ENCODE peak calls at places on chromosomes 3 and 15, in four cellular contexts. R is body of pancreas, U is heart left ventricle, Q is astrocyte. O is an unnamed sample.

GRCh38 chr3:27570421-27571106 is 86.4 kb upstream of the SLC4A7 start:
- DNase-seq in U (no peak), Q (no peak), R (no peak), O (no peak)

GRCh38 chr3:188179006-188179966 is 25.3 kb downstream of the LPP start:
- DNase-seq in U (peak; percentile 61), R (no peak), Q (peak; percentile 90), O (no peak)

GRCh38 chr3:108473711-108474110 is 36.7 kb downstream of the MYH15 start:
- DNase-seq in Q (no peak), U (no peak), R (no peak), O (no peak)

GRCh38 chr3:52244061-52244628 is 1.4 kb upstream of the PPM1M start:
- DNase-seq in U (no peak), Q (no peak), R (no peak), O (no peak)

GRCh38 chr3:109195812-109196211 is 59.3 kb downstream of the C3orf85 start:
- DNase-seq in U (no peak), Q (peak; percentile 64), R (no peak), O (peak; percentile 56)

GRCh38 chr3:13705051-13705450 is 156.1 kb downstream of the FBLN2 start:
- DNase-seq in U (no peak), R (peak; percentile 1), Q (no peak), O (no peak)

GRCh38 chr3:35505181-35505580 is 134.1 kb upstream of the ARPP21 start:
- DNase-seq in R (no peak), U (peak; percentile 18), Q (no peak), O (no peak)

GRCh38 chr3:11641316-11641682 is 2.4 kb downstream of the VGLL4 start:
- DNase-seq in U (no peak), Q (no peak), R (no peak), O (no peak)

GRCh38 chr3:143070977-143071551 is 48.5 kb upstream of the CHST2 start:
- DNase-seq in R (no peak), Q (peak; percentile 72), U (no peak), O (peak; percentile 88)

GRCh38 chr3:15505412-15506165 is 15.9 kb downstream of the COLQ start:
- DNase-seq in U (no peak), R (no peak), Q (no peak), O (no peak)

GRCh38 chr3:6438031-6438430 is 422.9 kb upstream of the GRM7 start:
- DNase-seq in Q (peak; percentile 4), U (no peak), R (no peak), O (no peak)

GRCh38 chr3:14124223-14124614 is 451 bp downstream of the CHCHD4 start:
- DNase-seq in Q (no peak), U (peak; percentile 85), R (peak; percentile 67), O (no peak)

GRCh38 chr15:81507831-81508230 is 133.8 kb upstream of the TMC3 start:
- DNase-seq in Q (no peak), U (no peak), R (no peak), O (no peak)

GRCh38 chr15:53446376-53446775 is 313.1 kb downstream of the WDR72 start:
- DNase-seq in U (no peak), Q (no peak), R (peak; percentile 54), O (no peak)

GRCh38 chr3:177550667-177551066 is 353.4 kb upstream of the TBL1XR1 start:
- DNase-seq in Q (no peak), U (no peak), R (no peak), O (no peak)

GRCh38 chr3:38165722-38166387 is 518 bp downstream of the OXSR1 start:
- DNase-seq in Q (peak; percentile 27), R (peak; percentile 62), U (no peak), O (peak; percentile 43)

GRCh38 chr3:138912237-138912636 is 34.7 kb downstream of the FOXL2 start:
- DNase-seq in R (no peak), U (no peak), Q (no peak), O (no peak)

GRCh38 chr3:46449755-46450552 is 14.8 kb downstream of the LTF start:
- DNase-seq in R (no peak), U (no peak), Q (no peak), O (no peak)

GRCh38 chr3:70959506-70959905 is 624.0 kb downstream of the FOXP1 start:
- DNase-seq in U (no peak), R (no peak), Q (no peak), O (no peak)

GRCh38 chr3:174206607-174207192 is 652.4 kb upstream of the NAALADL2 start:
- DNase-seq in U (no peak), R (no peak), Q (no peak), O (no peak)

GRCh38 chr15:76057332-76058000 is 2.3 kb upstream of the TMEM266 start:
- DNase-seq in Q (no peak), U (no peak), R (peak; percentile 44), O (peak; percentile 16)

GRCh38 chr3:110667216-110667615 is 404.4 kb upstream of the NECTIN3 start:
- DNase-seq in U (no peak), R (no peak), Q (no peak), O (no peak)

GRCh38 chr3:117589454-117589853 is 879.9 kb downstream of the TUSC7 start:
- DNase-seq in U (no peak), Q (peak; percentile 53), R (no peak), O (no peak)

GRCh38 chr3:168096210-168096795 is 579 bp upstream of the GOLIM4 start:
- DNase-seq in R (peak; percentile 71), U (peak; percentile 73), Q (peak; percentile 94), O (peak; percentile 90)

GRCh38 chr15:98941595-98942255 is 65.9 kb downstream of the PGPEP1L start:
- DNase-seq in U (no peak), Q (no peak), R (no peak), O (no peak)

GRCh38 chr3:59709702-59710555 is 660.1 kb upstream of the CFAP20DC start:
- DNase-seq in U (peak; percentile 56), Q (no peak), R (peak; percentile 13), O (no peak)

GRCh38 chr15:42593143-42593542 is 17.7 kb downstream of the STARD9 start:
- DNase-seq in R (no peak), U (peak; percentile 51), Q (no peak), O (no peak)

GRCh38 chr15:70492240-70493177 is 270.8 kb downstream of the UACA start:
- DNase-seq in Q (peak; percentile 90), U (peak; percentile 70), R (no peak), O (peak; percentile 91)

DNA sequence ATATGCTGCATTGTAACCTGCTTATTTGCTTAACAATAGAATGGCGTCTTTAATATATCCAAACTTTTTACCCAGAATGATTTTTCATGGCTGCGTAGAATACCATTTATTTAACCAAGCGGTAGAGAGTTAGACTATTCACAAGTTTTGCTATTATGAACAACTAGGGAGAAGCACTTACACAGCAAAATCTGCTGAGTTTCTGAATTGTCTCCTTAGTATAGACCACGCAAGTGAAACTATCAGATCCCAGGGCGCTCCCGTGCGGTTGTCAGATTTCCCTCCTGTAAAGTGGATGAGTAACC is 12.6 kb upstream of the ADPGK start:
- DNase-seq in Q (peak; percentile 12), R (no peak), U (no peak), O (no peak)
- H3K4me3 ChIP-seq in Q (peak overlapping the region; percentile 65), R (no peak overlapping the region), U (peak overlapping the region; percentile 63), O (peak overlapping the region; percentile 60)

DNA sequence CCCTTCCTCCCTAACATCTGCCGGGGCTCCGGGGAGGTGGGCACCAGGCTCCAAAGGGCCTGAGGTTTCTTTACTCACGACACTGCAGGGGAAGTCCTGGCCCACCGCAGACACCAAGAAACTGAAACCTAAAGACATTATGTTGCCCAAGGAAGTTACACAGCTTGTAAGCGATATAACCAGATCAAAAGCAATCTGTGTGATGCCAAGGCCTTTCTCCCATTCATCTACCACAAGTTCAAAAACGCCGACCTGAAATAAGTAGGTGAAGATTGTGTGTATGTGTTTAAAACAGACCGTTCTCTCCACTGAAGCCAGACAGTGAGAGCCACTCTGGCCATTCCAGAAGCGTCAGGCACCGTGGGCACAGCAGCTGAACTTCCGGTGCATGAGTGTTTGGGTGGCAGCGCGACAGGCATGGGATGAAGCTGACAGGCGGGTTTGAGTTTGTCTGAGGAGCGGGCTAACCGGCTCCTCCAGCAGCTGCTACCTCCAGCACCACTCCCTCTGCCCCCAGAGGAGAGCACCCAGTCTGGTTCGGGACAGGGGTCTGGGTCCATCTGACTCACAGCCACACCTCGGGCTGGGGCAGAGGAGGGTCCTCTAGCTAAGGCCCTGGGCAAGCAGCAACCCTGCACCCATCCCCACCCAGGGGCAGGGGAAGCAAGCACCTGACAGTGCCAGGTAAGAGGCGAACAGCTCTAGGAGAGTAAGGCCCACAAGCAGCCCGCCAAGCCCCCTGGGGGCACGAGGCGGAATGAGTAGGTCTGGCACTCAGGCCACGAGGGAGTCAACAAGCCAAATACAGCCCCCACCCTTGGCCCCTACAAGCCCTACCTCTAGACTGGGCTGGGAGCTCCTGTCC is 1.3 kb downstream of the TNK2 start:
- DNase-seq in U (no peak), Q (no peak), R (peak; percentile 49), O (no peak)
- TF ChIP-seq CTCF in U (no peak), Q (no peak), R (no peak), O (no peak)

GRCh38 chr15:69298354-69298696 is 387 bp upstream of the PAQR5 start:
- DNase-seq in U (peak; percentile 34), Q (no peak), R (no peak), O (no peak)

GRCh38 chr15:69298697-69299441 is at the start of gene PAQR5:
- DNase-seq in Q (no peak), R (peak; percentile 57), U (peak; percentile 35), O (no peak)

GRCh38 chr15:69296606-69297005 is 2.1 kb upstream of the PAQR5 start:
- DNase-seq in Q (no peak), R (no peak), U (no peak), O (no peak)

GRCh38 chr15:69299451-69300128 is 878 bp downstream of the PAQR5 start:
- DNase-seq in Q (no peak), U (no peak), R (no peak), O (no peak)

GRCh38 chr15:69297642-69298353 is 914 bp upstream of the PAQR5 start:
- DNase-seq in Q (no peak), U (no peak), R (no peak), O (no peak)
- H3K27me3 ChIP-seq in Q (peaks cover 20% of the 10 kb centered on the region), U (peaks cover 4% of the 10 kb centered on the region), R (no peaks in the 10 kb centered on the region), O (no peaks in the 10 kb centered on the region)

GRCh38 chr3:106004137-106004600 is 135.4 kb upstream of the CBLB start:
- DNase-seq in Q (peak; percentile 90), R (no peak), U (no peak), O (peak; percentile 84)
- H3K4me3 ChIP-seq in Q (peak overlapping the region; percentile 56), R (no peak overlapping the region), U (peak overlapping the region; percentile 33), O (peak overlapping the region; percentile 30)

GRCh38 chr3:62229908-62230307 is 143.4 kb downstream of the FEZF2 start:
- DNase-seq in R (no peak), U (no peak), Q (no peak), O (no peak)
- TF ChIP-seq CTCF in R (no peak), U (peak; percentile 14), Q (peak; percentile 29), O (peak; percentile 33)

GRCh38 chr3:126270145-126270811 is 86.9 kb downstream of the KLF15 start:
- DNase-seq in U (peak; percentile 88), Q (peak; percentile 56), R (peak; percentile 99), O (no peak)

GRCh38 chr3:126267169-126267975 is 87.0 kb upstream of the ALDH1L1 start:
- DNase-seq in R (peak; percentile 83), Q (peak; percentile 87), U (peak; percentile 82), O (peak; percentile 89)

GRCh38 chr3:126267976-126268615 is 87.7 kb upstream of the ALDH1L1 start:
- DNase-seq in U (no peak), Q (no peak), R (peak; percentile 33), O (no peak)

GRCh38 chr3:126269360-126269759 is 87.8 kb downstream of the KLF15 start:
- DNase-seq in U (no peak), Q (no peak), R (peak; percentile 63), O (no peak)

GRCh38 chr3:126268866-126269265 is 88.3 kb downstream of the KLF15 start:
- DNase-seq in R (peak; percentile 49), Q (no peak), U (no peak), O (no peak)
- H3K27me3 ChIP-seq in R (no peaks in the 10 kb centered on the region), Q (no peaks in the 10 kb centered on the region), U (no peaks in the 10 kb centered on the region), O (no peaks in the 10 kb centered on the region)

GRCh38 chr3:8444883-8445282 is 56.7 kb upstream of the LMCD1 start:
- DNase-seq in R (no peak), U (no peak), Q (no peak), O (no peak)
- H3K4me3 ChIP-seq in R (no peak overlapping the region), U (no peak overlapping the region), Q (no peak overlapping the region), O (no peak overlapping the region)